ENCODE peak calls at places on chromosomes 5 and 9, in seven cellular contexts. R is mammary epithelial cell; A is effector memory CD4-positive, alpha-beta T cell; W is CD4-positive, CD25-positive, alpha-beta regulatory T cell; Q is naive thymus-derived CD4-positive, alpha-beta T cell; N is stomach; I is OCI-LY7. P is an unnamed sample.

GRCh38 chr5:168110384-168110783 is 181.1 kb upstream of the WWC1 start:
- DNase-seq in R (no peak), A (no peak), W (no peak), Q (no peak), N (no peak), I (no peak), P (no peak)

GRCh38 chr9:131194767-131195166 is 69.4 kb downstream of the NUP214 start:
- DNase-seq in R (no peak), A (no peak), W (no peak), Q (no peak), N (no peak), I (no peak), P (no peak)

GRCh38 chr9:105114956-105115728 is 129.3 kb upstream of the SLC44A1 start:
- DNase-seq in R (no peak), A (no peak), W (peak; percentile 61), Q (no peak), N (peak; percentile 42), I (peak; percentile 47), P (no peak)

GRCh38 chr5:167970002-167970401 is 321.4 kb upstream of the WWC1 start:
- DNase-seq in R (no peak), A (no peak), W (no peak), Q (no peak), N (no peak), I (no peak), P (no peak)

GRCh38 chr5:177403194-177403825 is 2.8 kb upstream of the PFN3 start:
- DNase-seq in R (peak; percentile 19), A (peak; percentile 53), W (peak; percentile 66), Q (peak; percentile 60), N (peak; percentile 33), I (peak; percentile 32), P (no peak)

GRCh38 chr5:68320094-68320986 is 104.8 kb downstream of the PIK3R1 start:
- DNase-seq in R (no peak), A (no peak), W (no peak), Q (no peak), N (peak; percentile 51), I (no peak), P (no peak)

GRCh38 chr9:136823136-136824046 is 15.6 kb downstream of the RABL6 start:
- DNase-seq in R (no peak), A (no peak), W (no peak), Q (no peak), N (no peak), I (no peak), P (no peak)

GRCh38 chr5:61450170-61450815 is 118.2 kb downstream of the ZSWIM6 start:
- DNase-seq in R (peak; percentile 72), A (no peak), W (no peak), Q (no peak), N (no peak), I (no peak), P (no peak)

GRCh38 chr5:180399931-180400330 is 46.8 kb upstream of the GFPT2 start:
- DNase-seq in R (no peak), A (no peak), W (no peak), Q (no peak), N (no peak), I (no peak), P (no peak)

GRCh38 chr5:137572042-137572695 is 73.0 kb upstream of the SPOCK1 start:
- DNase-seq in R (no peak), A (no peak), W (no peak), Q (no peak), N (no peak), I (no peak), P (no peak)

GRCh38 chr5:127865273-127865672 is 162.1 kb downstream of the CCDC192 start:
- DNase-seq in R (no peak), A (no peak), W (no peak), Q (no peak), N (no peak), I (no peak), P (no peak)

GRCh38 chr5:92519717-92520632 is 1061.0 kb downstream of the NR2F1-AS1 start:
- DNase-seq in R (no peak), A (no peak), W (no peak), Q (no peak), N (no peak), I (no peak), P (peak; percentile 83)

GRCh38 chr5:139146809-139147742 is 51.1 kb downstream of the SIL1 start:
- DNase-seq in R (no peak), A (no peak), W (peak; percentile 14), Q (no peak), N (no peak), I (no peak), P (no peak)

GRCh38 chr5:3139596-3139995 is 388.1 kb upstream of the IRX2 start:
- DNase-seq in R (peak; percentile 86), A (no peak), W (no peak), Q (no peak), N (no peak), I (no peak), P (no peak)

GRCh38 chr5:127840198-127840524 is 137.0 kb downstream of the CCDC192 start:
- DNase-seq in R (no peak), A (no peak), W (no peak), Q (no peak), N (no peak), I (no peak), P (no peak)

GRCh38 chr9:15909297-15909696 is 356.5 kb downstream of the CCDC171 start:
- DNase-seq in R (peak; percentile 42), A (no peak), W (no peak), Q (no peak), N (no peak), I (no peak), P (no peak)

GRCh38 chr5:134506054-134507039 is 19.1 kb upstream of the JADE2 start:
- DNase-seq in R (peak; percentile 19), A (no peak), W (no peak), Q (no peak), N (peak; percentile 92), I (no peak), P (no peak)

GRCh38 chr5:93349613-93350012 is 231.4 kb downstream of the NR2F1-AS1 start:
- DNase-seq in R (peak; percentile 94), A (no peak), W (no peak), Q (no peak), N (no peak), I (no peak), P (no peak)

DNA sequence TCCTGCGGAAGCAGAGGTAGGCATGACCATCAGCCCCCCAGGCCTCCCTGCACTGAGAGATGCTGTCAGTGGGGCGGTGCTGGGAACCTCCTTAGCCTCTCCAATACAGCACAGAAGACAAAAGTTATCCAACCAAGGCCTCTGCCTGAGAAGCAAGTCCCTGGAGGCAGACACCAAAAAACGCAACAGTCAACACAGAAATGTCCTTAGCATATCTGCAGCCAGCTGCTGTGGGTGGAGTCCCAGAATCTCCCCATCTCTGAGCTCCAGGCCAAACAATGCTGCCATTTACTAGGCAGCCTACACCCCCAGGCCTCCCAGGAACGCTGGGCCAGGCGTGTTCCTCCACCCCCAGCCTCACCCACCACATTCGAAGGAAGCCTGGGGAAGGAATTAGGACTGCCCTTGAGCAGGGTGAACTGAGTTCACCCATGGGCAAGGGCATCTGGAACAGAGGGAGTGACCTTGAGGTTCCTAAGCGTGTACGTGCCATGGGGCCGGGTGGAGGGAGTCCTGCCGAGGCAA is 43.7 kb downstream of the STK10 start:
- DNase-seq in R (peak; percentile 74), A (no peak), W (no peak), Q (no peak), N (no peak), I (peak; percentile 47), P (no peak)
- H3K4me1 ChIP-seq in R (peaks cover 20% of the 10 kb centered on the region), A (peaks cover 38% of the 10 kb centered on the region), W (peaks cover 72% of the 10 kb centered on the region), Q (peaks cover 41% of the 10 kb centered on the region), N (peaks cover 29% of the 10 kb centered on the region), I (peaks cover 47% of the 10 kb centered on the region), P (no peaks in the 10 kb centered on the region)

GRCh38 chr5:112883192-112883591 is 22.1 kb downstream of the SRP19 start:
- DNase-seq in R (no peak), A (no peak), W (no peak), Q (no peak), N (no peak), I (no peak), P (no peak)

GRCh38 chr5:112885001-112885400 is 23.9 kb downstream of the SRP19 start:
- DNase-seq in R (no peak), A (no peak), W (no peak), Q (no peak), N (peak; percentile 63), I (no peak), P (no peak)

GRCh38 chr5:112892776-112893175 is 29.3 kb downstream of the REEP5 start:
- DNase-seq in R (no peak), A (no peak), W (no peak), Q (no peak), N (no peak), I (no peak), P (no peak)

DNA sequence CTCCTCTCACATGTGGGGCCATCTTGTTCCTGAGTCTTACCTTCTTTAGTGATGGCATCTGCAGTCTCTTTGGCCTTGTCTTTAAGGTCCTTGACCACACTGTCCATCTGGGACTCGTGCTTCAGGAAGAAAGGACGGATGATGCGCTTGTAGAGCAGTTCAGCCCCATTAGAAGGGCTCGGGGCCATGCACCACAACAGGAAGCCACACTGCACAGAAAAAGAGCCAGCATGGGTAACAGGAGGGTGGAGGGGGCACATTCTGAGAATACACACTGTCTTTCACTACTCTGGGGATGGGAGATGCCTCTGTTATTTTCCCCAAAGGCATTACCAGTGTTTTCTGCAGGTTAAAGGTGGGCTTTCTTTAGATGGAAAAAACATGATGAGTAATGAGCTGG is 25.9 kb downstream of the SRP19 start:
- DNase-seq in R (no peak), A (no peak), W (peak; percentile 87), Q (no peak), N (no peak), I (no peak), P (no peak)
- H3K4me3 ChIP-seq in R (no peak overlapping the region), A (no peak overlapping the region), W (peak overlapping the region; percentile 23), Q (no peak overlapping the region), N (no peak overlapping the region), I (no peak overlapping the region), P (no peak overlapping the region)

GRCh38 chr9:79885093-79885857 is 313.5 kb downstream of the TLE4 start:
- DNase-seq in R (no peak), A (no peak), W (no peak), Q (no peak), N (no peak), I (no peak), P (no peak)
- H3K4me1 ChIP-seq in R (no peaks in the 10 kb centered on the region), A (peaks cover 32% of the 10 kb centered on the region), W (peaks cover 52% of the 10 kb centered on the region), Q (peaks cover 29% of the 10 kb centered on the region), N (no peaks in the 10 kb centered on the region), I (peaks cover 4% of the 10 kb centered on the region), P (no peaks in the 10 kb centered on the region)

DNA sequence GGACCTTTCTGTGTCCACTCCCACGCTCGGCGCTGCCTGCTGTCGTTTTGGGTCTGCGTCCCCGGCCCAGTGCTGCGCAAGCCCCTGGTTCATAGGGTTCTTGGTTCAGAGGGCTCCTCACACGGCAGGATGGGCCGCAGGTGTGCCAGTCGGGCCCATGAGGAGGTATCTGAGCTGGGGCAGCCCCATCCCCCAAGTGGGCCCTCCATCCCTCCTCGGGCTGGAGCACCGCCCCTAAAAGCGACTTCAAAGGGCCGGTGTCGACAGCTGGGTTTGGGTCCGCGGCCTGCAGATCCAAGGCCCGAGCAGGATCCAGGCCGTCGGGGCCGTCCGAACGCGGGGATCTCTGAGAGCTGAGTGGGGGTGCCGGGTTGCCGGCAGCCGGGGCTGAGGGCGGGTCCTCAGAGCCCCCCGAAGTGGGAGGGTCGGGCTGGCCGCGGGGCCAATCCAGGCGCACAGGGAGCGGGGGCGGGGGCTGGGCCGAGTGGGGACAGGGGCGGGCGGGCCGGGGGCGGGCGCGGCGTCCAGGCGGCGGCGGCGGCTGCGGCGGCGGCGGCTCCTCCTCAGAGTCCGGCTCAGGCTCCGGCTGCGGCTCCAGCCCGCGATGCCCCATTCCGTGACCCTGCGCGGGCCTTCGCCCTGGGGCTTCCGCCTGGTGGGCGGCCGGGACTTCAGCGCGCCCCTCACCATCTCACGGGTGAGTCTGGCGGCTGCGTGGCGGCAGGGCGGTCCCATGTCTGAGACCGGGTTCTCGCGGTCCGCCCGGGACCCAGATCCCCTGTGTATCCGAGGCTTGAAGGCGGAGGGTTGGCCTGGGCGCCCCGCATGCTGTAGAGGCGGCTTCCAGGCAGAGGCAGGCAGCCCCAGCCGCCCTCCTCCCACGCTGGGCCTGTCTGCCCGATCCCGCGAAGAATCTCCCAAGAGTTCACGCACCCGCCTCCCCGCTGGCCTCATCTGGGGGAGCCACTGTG is at the start of gene PDLIM4:
- DNase-seq in R (peak; percentile 30), A (no peak), W (no peak), Q (no peak), N (no peak), I (no peak), P (peak; percentile 6)
- H3K4me3 ChIP-seq in R (peak within 1 kb of the TSS; percentile 61), A (no peak within 1 kb of the TSS), W (no peak within 1 kb of the TSS), Q (no peak within 1 kb of the TSS), N (peak within 1 kb of the TSS; percentile 54), I (no peak within 1 kb of the TSS), P (no peak within 1 kb of the TSS)

P was measured in HAP-1.